ENCODE peak calls at places on chromosomes 1 and 21, in six cellular contexts. I is cardiac fibroblast, R is brain microvascular endothelial cell, S is choroid plexus epithelial cell, L is A673, F is IMR-90. A is an unnamed sample.

GRCh38 chr1:205301842-205302588 is 19.5 kb downstream of the NUAK2 start:
- DNase-seq in R (no peak), S (peak; percentile 79), F (peak; percentile 74), L (no peak), I (no peak), A (no peak)

GRCh38 chr1:108027389-108027788 is 62.4 kb upstream of the VAV3 start:
- DNase-seq in F (no peak), S (no peak), I (no peak), L (no peak), R (no peak), A (no peak)

GRCh38 chr1:221994939-221995338 is 253.1 kb upstream of the DUSP10 start:
- DNase-seq in I (peak; percentile 77), F (peak; percentile 97), S (peak; percentile 91), L (no peak), R (peak; percentile 78), A (peak; percentile 46)

GRCh38 chr1:18415448-18415960 is 65.2 kb upstream of the KLHDC7A start:
- DNase-seq in F (no peak), L (no peak), R (no peak), S (no peak), I (no peak), A (no peak)

GRCh38 chr1:151428068-151428467 is 28.7 kb downstream of the PSMB4 start:
- DNase-seq in L (no peak), I (no peak), F (no peak), S (no peak), R (no peak), A (no peak)

GRCh38 chr1:5969168-5969567 is 23.1 kb downstream of the NPHP4 start:
- DNase-seq in I (no peak), F (no peak), L (no peak), R (no peak), S (no peak), A (no peak)

GRCh38 chr1:76939107-76939816 is 72.0 kb downstream of the ST6GALNAC5 start:
- DNase-seq in S (peak; percentile 72), L (no peak), F (peak; percentile 37), I (peak; percentile 32), R (peak; percentile 59), A (no peak)

GRCh38 chr1:205142105-205142475 is 20.3 kb upstream of the RBBP5 start:
- DNase-seq in I (no peak), S (no peak), R (no peak), L (no peak), F (no peak), A (no peak)

GRCh38 chr21:45126085-45126687 is 51.8 kb downstream of the ADARB1 start:
- DNase-seq in L (no peak), F (no peak), S (no peak), I (no peak), R (no peak), A (no peak)

GRCh38 chr1:159012495-159012894 is 2.8 kb downstream of the IFI16 start:
- DNase-seq in S (no peak), R (no peak), I (peak; percentile 50), L (peak; percentile 61), F (peak; percentile 24), A (peak; percentile 37)

GRCh38 chr1:228163004-228163753 is 2.4 kb upstream of the IBA57 start:
- DNase-seq in S (peak; percentile 51), F (no peak), R (peak; percentile 32), L (no peak), I (peak; percentile 80), A (peak; percentile 84)

GRCh38 chr1:229410692-229411433 is 23.0 kb downstream of the ACTA1 start:
- DNase-seq in F (peak; percentile 49), I (peak; percentile 62), S (peak; percentile 16), L (peak; percentile 67), R (peak; percentile 16), A (peak; percentile 69)

GRCh38 chr1:102178483-102178882 is 181.8 kb upstream of the OLFM3 start:
- DNase-seq in L (no peak), R (no peak), S (no peak), F (no peak), I (no peak), A (no peak)

GRCh38 chr21:35195232-35195631 is 146.1 kb upstream of the RUNX1 start:
- DNase-seq in F (no peak), L (no peak), S (no peak), I (no peak), R (peak; percentile 52), A (peak; percentile 55)

GRCh38 chr1:175656416-175656815 is 87.0 kb downstream of the TNR start:
- DNase-seq in I (no peak), R (no peak), S (no peak), L (no peak), F (no peak), A (no peak)

GRCh38 chr1:11778844-11779623 is 17.0 kb downstream of the C1orf167 start:
- DNase-seq in S (no peak), L (no peak), R (no peak), I (no peak), F (no peak), A (no peak)

GRCh38 chr1:202143011-202143767 is 1.3 kb downstream of the ARL8A start:
- DNase-seq in F (no peak), I (peak; percentile 20), S (no peak), L (no peak), R (no peak), A (no peak)

GRCh38 chr1:112934562-112934952 is 21.4 kb downstream of the SLC16A1 start:
- DNase-seq in L (peak; percentile 36), I (no peak), R (peak; percentile 39), F (peak; percentile 23), S (peak; percentile 52), A (no peak)

GRCh38 chr1:238135708-238136107 is 245.0 kb upstream of the ZP4 start:
- DNase-seq in R (no peak), F (no peak), S (no peak), I (no peak), L (no peak), A (peak; percentile 26)

GRCh38 chr1:45375104-45376090 is 35.2 kb upstream of the MUTYH start:
- DNase-seq in S (no peak), L (peak; percentile 11), I (peak; percentile 6), F (no peak), R (no peak), A (no peak)

GRCh38 chr1:34983700-34984355 is 1.3 kb downstream of the TMEM35B start:
- DNase-seq in I (peak; percentile 22), S (peak; percentile 30), L (peak; percentile 39), R (no peak), F (peak; percentile 17), A (peak; percentile 27)
- H3K4me3 ChIP-seq in I (peak overlapping the region; percentile 79), S (peak overlapping the region; percentile 78), L (peak overlapping the region; percentile 79), R (peak overlapping the region; percentile 77), F (peak overlapping the region; percentile 68), A (peak overlapping the region; percentile 67)

GRCh38 chr1:50739125-50739524 is 220.9 kb downstream of the FAF1 start:
- DNase-seq in R (no peak), I (no peak), F (no peak), S (no peak), L (no peak), A (no peak)

GRCh38 chr1:50735443-50735842 is 224.6 kb downstream of the FAF1 start:
- DNase-seq in I (peak; percentile 58), F (peak; percentile 33), L (peak; percentile 55), S (peak; percentile 60), R (no peak), A (peak; percentile 46)
- TF ChIP-seq CTCF in I (peak; percentile 47), F (peak; percentile 60), L (peak; percentile 73), S (peak; percentile 57), R (peak; percentile 14), A (peak; percentile 33)

GRCh38 chr21:41290106-41290799 is 26.3 kb upstream of the FAM3B start:
- DNase-seq in L (no peak), I (no peak), S (no peak), F (no peak), R (no peak), A (no peak)
- H3K4me3 ChIP-seq in L (no peak overlapping the region), I (peak overlapping the region; percentile 10), S (no peak overlapping the region), F (no peak overlapping the region), R (no peak overlapping the region), A (no peak overlapping the region)

GRCh38 chr1:172727956-172728603 is 69.2 kb downstream of the FASLG start:
- DNase-seq in L (peak; percentile 77), S (peak; percentile 53), R (peak; percentile 14), I (peak; percentile 20), F (peak; percentile 29), A (peak; percentile 40)
- TF ChIP-seq CTCF in L (peak; percentile 70), S (peak; percentile 67), R (peak; percentile 75), I (peak; percentile 73), F (peak; percentile 45), A (peak; percentile 51)

DNA sequence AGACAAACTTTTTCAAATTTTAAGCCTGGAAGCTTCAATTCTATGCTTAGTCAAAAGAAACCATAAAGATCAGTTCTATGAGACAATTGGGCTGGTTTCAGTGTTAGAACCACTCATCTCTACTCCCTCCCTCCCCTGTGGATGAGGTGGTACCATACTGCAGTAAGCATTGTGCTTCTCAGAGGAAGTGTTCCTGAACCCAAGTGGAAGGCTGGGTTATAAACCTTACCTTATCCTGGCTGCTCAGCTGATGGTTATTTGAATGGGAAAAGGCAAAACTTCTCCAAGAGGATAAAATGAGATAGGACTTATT is 34.1 kb upstream of the RGL1 start:
- DNase-seq in I (no peak), R (no peak), L (no peak), F (no peak), S (no peak), A (no peak)
- H3K4me3 ChIP-seq in I (no peak overlapping the region), R (no peak overlapping the region), L (no peak overlapping the region), F (no peak overlapping the region), S (no peak overlapping the region), A (no peak overlapping the region)

GRCh38 chr1:71191520-71191919 is 110.7 kb upstream of the ZRANB2 start:
- DNase-seq in F (no peak), R (no peak), S (no peak), I (no peak), L (no peak), A (no peak)

GRCh38 chr1:71190843-71191242 is 110.0 kb upstream of the ZRANB2 start:
- DNase-seq in I (no peak), F (no peak), R (no peak), S (no peak), L (no peak), A (no peak)

GRCh38 chr1:71193153-71193552 is 112.3 kb upstream of the ZRANB2 start:
- DNase-seq in L (no peak), F (peak; percentile 14), S (no peak), R (no peak), I (peak; percentile 48), A (no peak)

GRCh38 chr1:71200503-71200902 is 119.7 kb upstream of the ZRANB2 start:
- DNase-seq in I (no peak), L (no peak), R (no peak), F (no peak), S (no peak), A (no peak)

DNA sequence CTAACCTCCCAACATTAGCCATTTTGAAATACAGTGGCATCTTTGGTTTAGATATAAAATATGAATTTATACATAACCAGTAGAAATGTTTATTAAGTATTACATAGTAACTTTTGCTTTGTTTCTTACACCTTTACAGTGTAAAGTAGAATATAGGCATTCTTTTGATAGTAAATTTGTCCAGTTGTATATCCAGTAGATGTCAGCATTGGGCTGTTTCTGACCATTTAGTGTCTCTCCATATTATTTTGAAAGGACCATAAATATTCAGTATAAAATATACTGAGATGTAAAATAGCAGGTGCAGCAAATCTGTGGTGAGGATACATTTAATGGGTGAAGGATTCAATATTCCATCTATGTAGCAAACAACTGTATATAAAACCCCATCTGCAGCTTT is 115.8 kb upstream of the ZRANB2 start:
- DNase-seq in R (peak; percentile 3), I (peak; percentile 52), S (peak; percentile 37), F (peak; percentile 25), L (peak; percentile 56), A (peak; percentile 51)
- TF ChIP-seq CTCF in R (no peak), I (peak; percentile 39), S (peak; percentile 34), F (peak; percentile 60), L (peak; percentile 61), A (peak; percentile 45)

A was measured in epithelial cell of esophagus.